ENCODE peak calls at places on chromosomes 5 and 9, in ten cellular contexts. One of them, this sample, is unnamed.

GRCh38 chr9:122191519-122191918 is 31.8 kb downstream of the MORN5 start:
- DNase-seq in cardiac muscle cell: no peak
- DNase-seq in stomach: no peak
- DNase-seq in type B pancreatic cell: no peak
- DNase-seq in ovary: no peak
- DNase-seq in left ventricle myocardium inferior: no peak
- DNase-seq in retinal pigment epithelial cell: no peak
- DNase-seq in WTC11: no peak
- DNase-seq in astrocyte of the spinal cord: no peak
- DNase-seq in activated B cell treated with CpG ODN at 0.5 μM for 24 hours: no peak
- DNase-seq in this sample: no peak

GRCh38 chr9:81125446-81126092 is 563.8 kb downstream of the TLE1 start:
- DNase-seq in WTC11: no peak
- DNase-seq in astrocyte of the spinal cord: peak
- DNase-seq in left ventricle myocardium inferior: no peak
- DNase-seq in cardiac muscle cell: no peak
- DNase-seq in stomach: no peak
- DNase-seq in activated B cell treated with CpG ODN at 0.5 μM for 24 hours: no peak
- DNase-seq in retinal pigment epithelial cell: no peak
- DNase-seq in ovary: no peak
- DNase-seq in type B pancreatic cell: no peak
- DNase-seq in this sample: no peak

GRCh38 chr9:113794721-113795120 is 81.4 kb upstream of the ZNF618 start:
- DNase-seq in left ventricle myocardium inferior: no peak
- DNase-seq in WTC11: no peak
- DNase-seq in activated B cell treated with CpG ODN at 0.5 μM for 24 hours: no peak
- DNase-seq in cardiac muscle cell: no peak
- DNase-seq in ovary: no peak
- DNase-seq in type B pancreatic cell: peak
- DNase-seq in retinal pigment epithelial cell: no peak
- DNase-seq in astrocyte of the spinal cord: no peak
- DNase-seq in stomach: no peak
- DNase-seq in this sample: no peak

GRCh38 chr5:39109616-39110015 is 35.4 kb upstream of the RICTOR start:
- DNase-seq in retinal pigment epithelial cell: no peak
- DNase-seq in astrocyte of the spinal cord: no peak
- DNase-seq in stomach: no peak
- DNase-seq in left ventricle myocardium inferior: no peak
- DNase-seq in WTC11: no peak
- DNase-seq in type B pancreatic cell: no peak
- DNase-seq in activated B cell treated with CpG ODN at 0.5 μM for 24 hours: no peak
- DNase-seq in ovary: no peak
- DNase-seq in cardiac muscle cell: no peak
- DNase-seq in this sample: no peak

GRCh38 chr5:90930756-90931431 is 372.3 kb downstream of the ADGRV1 start:
- DNase-seq in stomach: no peak
- DNase-seq in type B pancreatic cell: no peak
- DNase-seq in left ventricle myocardium inferior: no peak
- DNase-seq in ovary: no peak
- DNase-seq in WTC11: no peak
- DNase-seq in cardiac muscle cell: no peak
- DNase-seq in astrocyte of the spinal cord: no peak
- DNase-seq in activated B cell treated with CpG ODN at 0.5 μM for 24 hours: no peak
- DNase-seq in retinal pigment epithelial cell: no peak
- DNase-seq in this sample: no peak

GRCh38 chr5:134275822-134276221 is 49.9 kb upstream of the PPP2CA start:
- DNase-seq in left ventricle myocardium inferior: no peak
- DNase-seq in ovary: no peak
- DNase-seq in cardiac muscle cell: no peak
- DNase-seq in activated B cell treated with CpG ODN at 0.5 μM for 24 hours: no peak
- DNase-seq in astrocyte of the spinal cord: no peak
- DNase-seq in type B pancreatic cell: no peak
- DNase-seq in WTC11: no peak
- DNase-seq in stomach: no peak
- DNase-seq in retinal pigment epithelial cell: no peak
- DNase-seq in this sample: no peak

GRCh38 chr5:131394128-131394527 is 130.3 kb downstream of the CDC42SE2 start:
- DNase-seq in stomach: peak
- DNase-seq in activated B cell treated with CpG ODN at 0.5 μM for 24 hours: no peak
- DNase-seq in retinal pigment epithelial cell: peak
- DNase-seq in cardiac muscle cell: no peak
- DNase-seq in left ventricle myocardium inferior: no peak
- DNase-seq in type B pancreatic cell: no peak
- DNase-seq in ovary: no peak
- DNase-seq in WTC11: no peak
- DNase-seq in astrocyte of the spinal cord: peak
- DNase-seq in this sample: no peak

GRCh38 chr9:79800578-79800977 is 228.8 kb downstream of the TLE4 start:
- DNase-seq in astrocyte of the spinal cord: peak
- DNase-seq in type B pancreatic cell: no peak
- DNase-seq in cardiac muscle cell: no peak
- DNase-seq in WTC11: no peak
- DNase-seq in stomach: no peak
- DNase-seq in left ventricle myocardium inferior: no peak
- DNase-seq in ovary: no peak
- DNase-seq in retinal pigment epithelial cell: peak
- DNase-seq in activated B cell treated with CpG ODN at 0.5 μM for 24 hours: no peak
- DNase-seq in this sample: no peak

GRCh38 chr5:129399069-129399468 is 61.0 kb upstream of the ADAMTS19 start:
- DNase-seq in type B pancreatic cell: no peak
- DNase-seq in activated B cell treated with CpG ODN at 0.5 μM for 24 hours: no peak
- DNase-seq in left ventricle myocardium inferior: no peak
- DNase-seq in ovary: no peak
- DNase-seq in astrocyte of the spinal cord: no peak
- DNase-seq in cardiac muscle cell: no peak
- DNase-seq in WTC11: peak
- DNase-seq in stomach: no peak
- DNase-seq in retinal pigment epithelial cell: no peak
- DNase-seq in this sample: no peak

GRCh38 chr9:25513509-25514033 is 164.7 kb downstream of the TUSC1 start:
- DNase-seq in activated B cell treated with CpG ODN at 0.5 μM for 24 hours: no peak
- DNase-seq in retinal pigment epithelial cell: no peak
- DNase-seq in astrocyte of the spinal cord: no peak
- DNase-seq in WTC11: no peak
- DNase-seq in type B pancreatic cell: no peak
- DNase-seq in left ventricle myocardium inferior: no peak
- DNase-seq in stomach: no peak
- DNase-seq in cardiac muscle cell: no peak
- DNase-seq in ovary: no peak
- DNase-seq in this sample: no peak

GRCh38 chr9:79611091-79611614 is 39.4 kb downstream of the TLE4 start:
- DNase-seq in WTC11: no peak
- DNase-seq in cardiac muscle cell: no peak
- DNase-seq in type B pancreatic cell: no peak
- DNase-seq in stomach: no peak
- DNase-seq in left ventricle myocardium inferior: no peak
- DNase-seq in retinal pigment epithelial cell: peak
- DNase-seq in ovary: no peak
- DNase-seq in activated B cell treated with CpG ODN at 0.5 μM for 24 hours: no peak
- DNase-seq in astrocyte of the spinal cord: peak
- DNase-seq in this sample: no peak

GRCh38 chr5:4005335-4005734 is 409.7 kb downstream of the IRX1 start:
- DNase-seq in activated B cell treated with CpG ODN at 0.5 μM for 24 hours: no peak
- DNase-seq in retinal pigment epithelial cell: no peak
- DNase-seq in stomach: no peak
- DNase-seq in left ventricle myocardium inferior: no peak
- DNase-seq in astrocyte of the spinal cord: no peak
- DNase-seq in type B pancreatic cell: peak
- DNase-seq in WTC11: peak
- DNase-seq in ovary: no peak
- DNase-seq in cardiac muscle cell: no peak
- DNase-seq in this sample: no peak
- TF ChIP-seq CTCF in activated B cell treated with CpG ODN at 0.5 μM for 24 hours: no peak
- TF ChIP-seq CTCF in retinal pigment epithelial cell: no peak
- TF ChIP-seq CTCF in stomach: no peak
- TF ChIP-seq CTCF in left ventricle myocardium inferior: no peak
- TF ChIP-seq CTCF in astrocyte of the spinal cord: no peak
- TF ChIP-seq CTCF in type B pancreatic cell: no peak
- TF ChIP-seq CTCF in WTC11: no peak
- TF ChIP-seq CTCF in ovary: no peak
- TF ChIP-seq CTCF in cardiac muscle cell: no peak
- TF ChIP-seq CTCF in this sample: no peak

GRCh38 chr9:136978073-136978864 is 965 bp downstream of the PTGDS start:
- DNase-seq in astrocyte of the spinal cord: peak
- DNase-seq in retinal pigment epithelial cell: no peak
- DNase-seq in activated B cell treated with CpG ODN at 0.5 μM for 24 hours: no peak
- DNase-seq in stomach: peak
- DNase-seq in type B pancreatic cell: no peak
- DNase-seq in cardiac muscle cell: peak
- DNase-seq in left ventricle myocardium inferior: peak
- DNase-seq in WTC11: peak
- DNase-seq in ovary: peak
- DNase-seq in this sample: no peak

GRCh38 chr9:136974834-136975535 is 2.3 kb upstream of the PTGDS start:
- DNase-seq in ovary: no peak
- DNase-seq in left ventricle myocardium inferior: peak
- DNase-seq in WTC11: no peak
- DNase-seq in type B pancreatic cell: no peak
- DNase-seq in cardiac muscle cell: no peak
- DNase-seq in stomach: no peak
- DNase-seq in retinal pigment epithelial cell: no peak
- DNase-seq in astrocyte of the spinal cord: no peak
- DNase-seq in activated B cell treated with CpG ODN at 0.5 μM for 24 hours: no peak
- DNase-seq in this sample: no peak

GRCh38 chr9:136977223-136978072 is at the start of gene PTGDS:
- DNase-seq in cardiac muscle cell: no peak
- DNase-seq in retinal pigment epithelial cell: no peak
- DNase-seq in type B pancreatic cell: no peak
- DNase-seq in astrocyte of the spinal cord: peak
- DNase-seq in stomach: no peak
- DNase-seq in activated B cell treated with CpG ODN at 0.5 μM for 24 hours: no peak
- DNase-seq in ovary: peak
- DNase-seq in WTC11: no peak
- DNase-seq in left ventricle myocardium inferior: peak
- DNase-seq in this sample: no peak

GRCh38 chr9:136973618-136974617 is 3.4 kb upstream of the PTGDS start:
- DNase-seq in stomach: no peak
- DNase-seq in cardiac muscle cell: no peak
- DNase-seq in activated B cell treated with CpG ODN at 0.5 μM for 24 hours: no peak
- DNase-seq in astrocyte of the spinal cord: no peak
- DNase-seq in left ventricle myocardium inferior: no peak
- DNase-seq in ovary: no peak
- DNase-seq in retinal pigment epithelial cell: no peak
- DNase-seq in type B pancreatic cell: no peak
- DNase-seq in WTC11: no peak
- DNase-seq in this sample: no peak

GRCh38 chr9:136975624-136976023 is 1.7 kb upstream of the PTGDS start:
- DNase-seq in activated B cell treated with CpG ODN at 0.5 μM for 24 hours: no peak
- DNase-seq in ovary: no peak
- DNase-seq in left ventricle myocardium inferior: peak
- DNase-seq in astrocyte of the spinal cord: peak
- DNase-seq in retinal pigment epithelial cell: no peak
- DNase-seq in cardiac muscle cell: no peak
- DNase-seq in type B pancreatic cell: no peak
- DNase-seq in WTC11: peak
- DNase-seq in stomach: no peak
- DNase-seq in this sample: no peak
- TF ChIP-seq CTCF in activated B cell treated with CpG ODN at 0.5 μM for 24 hours: no peak
- TF ChIP-seq CTCF in ovary: no peak
- TF ChIP-seq CTCF in left ventricle myocardium inferior: peak
- TF ChIP-seq CTCF in astrocyte of the spinal cord: peak
- TF ChIP-seq CTCF in retinal pigment epithelial cell: peak
- TF ChIP-seq CTCF in cardiac muscle cell: peak
- TF ChIP-seq CTCF in type B pancreatic cell: peak
- TF ChIP-seq CTCF in WTC11: peak
- TF ChIP-seq CTCF in stomach: no peak
- TF ChIP-seq CTCF in this sample: peak

DNA sequence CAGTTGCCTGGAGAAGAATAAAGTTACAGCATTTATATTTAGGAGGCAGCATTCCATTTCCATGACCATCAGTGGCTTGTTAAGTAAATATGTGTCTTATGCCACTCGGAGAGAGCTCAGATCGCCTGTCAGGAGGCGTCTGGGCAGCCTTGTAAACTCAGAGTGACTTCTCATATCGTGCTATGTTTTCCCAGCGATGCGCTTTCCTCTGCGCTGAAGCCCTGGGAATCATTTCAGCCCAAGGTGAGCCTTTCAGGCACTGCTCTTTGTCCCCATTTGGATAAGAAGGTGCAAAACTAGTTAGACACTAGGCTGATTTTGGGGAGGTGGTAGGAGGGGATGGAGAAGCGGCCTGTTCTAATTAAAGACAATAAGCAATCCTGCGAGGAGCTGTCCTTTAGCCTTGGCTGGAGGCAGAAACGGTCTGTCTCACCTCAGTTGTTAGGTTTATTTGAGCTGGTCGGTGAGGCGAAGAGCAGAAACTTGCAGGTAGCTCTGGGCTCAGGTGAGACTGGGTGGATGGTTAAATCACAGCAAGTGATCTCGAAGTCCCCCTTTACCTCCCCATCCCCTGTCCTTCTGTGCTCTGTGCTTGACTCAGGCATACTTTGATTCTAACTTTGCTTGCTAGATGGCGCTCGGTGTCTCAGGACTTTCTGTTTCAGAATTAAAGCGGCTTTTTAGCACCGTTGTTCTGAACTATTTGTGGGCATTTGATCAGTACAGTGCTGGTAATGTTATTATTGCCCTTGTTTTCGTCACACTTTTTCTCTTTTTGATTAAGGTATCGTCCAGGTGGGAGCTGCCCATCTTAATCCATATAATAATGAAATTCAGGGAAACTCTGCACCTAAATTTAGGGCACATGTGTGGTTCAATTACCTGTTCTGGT is 24.6 kb downstream of the NR2F1 start:
- DNase-seq in activated B cell treated with CpG ODN at 0.5 μM for 24 hours: no peak
- DNase-seq in ovary: no peak
- DNase-seq in cardiac muscle cell: peak
- DNase-seq in WTC11: peak
- DNase-seq in left ventricle myocardium inferior: no peak
- DNase-seq in stomach: no peak
- DNase-seq in astrocyte of the spinal cord: peak
- DNase-seq in type B pancreatic cell: no peak
- DNase-seq in retinal pigment epithelial cell: peak
- DNase-seq in this sample: no peak
- TF ChIP-seq CTCF in activated B cell treated with CpG ODN at 0.5 μM for 24 hours: no peak
- TF ChIP-seq CTCF in ovary: no peak
- TF ChIP-seq CTCF in cardiac muscle cell: peak
- TF ChIP-seq CTCF in WTC11: no peak
- TF ChIP-seq CTCF in left ventricle myocardium inferior: peak
- TF ChIP-seq CTCF in stomach: no peak
- TF ChIP-seq CTCF in astrocyte of the spinal cord: peak
- TF ChIP-seq CTCF in type B pancreatic cell: peak
- TF ChIP-seq CTCF in retinal pigment epithelial cell: peak
- TF ChIP-seq CTCF in this sample: peak

DNA sequence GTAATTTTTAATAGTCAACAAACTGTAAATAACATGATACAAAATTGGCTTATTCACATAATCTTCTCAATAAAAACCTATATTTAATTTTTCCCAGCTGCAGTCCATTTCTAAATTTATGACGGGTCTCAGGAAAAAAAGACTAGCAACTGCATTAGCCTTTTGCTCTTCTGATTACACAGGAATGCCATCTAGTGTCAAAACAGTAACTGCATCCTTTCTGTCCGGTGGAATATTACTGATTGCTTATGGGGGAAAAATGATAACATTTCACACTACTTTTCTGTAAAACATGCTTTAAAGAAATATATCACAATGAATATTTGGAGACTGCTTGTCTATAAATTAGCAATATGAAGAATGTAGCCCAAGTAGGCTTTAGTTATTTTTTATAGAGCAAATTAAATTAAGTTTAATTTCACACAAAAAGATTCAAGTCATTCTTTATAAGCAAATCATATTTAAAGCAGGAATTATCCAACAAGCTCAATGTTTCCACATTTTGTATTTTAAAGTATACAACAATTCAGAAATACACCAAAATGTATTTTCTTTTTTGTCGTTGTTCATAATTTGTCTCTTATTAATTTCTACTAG is 534.7 kb downstream of the CDH10 start:
- DNase-seq in stomach: no peak
- DNase-seq in type B pancreatic cell: no peak
- DNase-seq in astrocyte of the spinal cord: peak
- DNase-seq in WTC11: no peak
- DNase-seq in activated B cell treated with CpG ODN at 0.5 μM for 24 hours: no peak
- DNase-seq in ovary: no peak
- DNase-seq in left ventricle myocardium inferior: no peak
- DNase-seq in retinal pigment epithelial cell: peak
- DNase-seq in cardiac muscle cell: peak
- DNase-seq in this sample: no peak
- TF ChIP-seq CTCF in stomach: no peak
- TF ChIP-seq CTCF in type B pancreatic cell: peak
- TF ChIP-seq CTCF in astrocyte of the spinal cord: peak
- TF ChIP-seq CTCF in WTC11: no peak
- TF ChIP-seq CTCF in activated B cell treated with CpG ODN at 0.5 μM for 24 hours: no peak
- TF ChIP-seq CTCF in ovary: no peak
- TF ChIP-seq CTCF in left ventricle myocardium inferior: peak
- TF ChIP-seq CTCF in retinal pigment epithelial cell: peak
- TF ChIP-seq CTCF in cardiac muscle cell: peak
- TF ChIP-seq CTCF in this sample: peak